ENCODE peak calls at places on chromosomes 5 and 9, in eight cellular contexts. One of them, this sample, is unnamed.

GRCh38 chr5:111741270-111741669 is 15.7 kb downstream of the NREP start:
- DNase-seq in SK-N-MC: no peak
- DNase-seq in CD4-positive, alpha-beta T cell: no peak
- DNase-seq in SK-N-SH: no peak
- DNase-seq in heart right ventricle: no peak
- DNase-seq in fibroblast of lung: peak; percentile 44
- DNase-seq in left lung: no peak
- DNase-seq in tibial artery: no peak
- DNase-seq in this sample: no peak

GRCh38 chr5:155125696-155126095 is 112.1 kb downstream of the KIF4B start:
- DNase-seq in CD4-positive, alpha-beta T cell: no peak
- DNase-seq in left lung: no peak
- DNase-seq in SK-N-MC: no peak
- DNase-seq in heart right ventricle: no peak
- DNase-seq in tibial artery: no peak
- DNase-seq in fibroblast of lung: no peak
- DNase-seq in SK-N-SH: no peak
- DNase-seq in this sample: no peak

GRCh38 chr9:107484117-107484723 is 5.3 kb downstream of the KLF4 start:
- DNase-seq in CD4-positive, alpha-beta T cell: no peak
- DNase-seq in fibroblast of lung: peak; percentile 93
- DNase-seq in SK-N-SH: peak; percentile 52
- DNase-seq in left lung: no peak
- DNase-seq in tibial artery: peak; percentile 35
- DNase-seq in heart right ventricle: peak; percentile 55
- DNase-seq in SK-N-MC: no peak
- DNase-seq in this sample: no peak

GRCh38 chr5:77486344-77486962 is 5.7 kb downstream of the WDR41 start:
- DNase-seq in heart right ventricle: no peak
- DNase-seq in CD4-positive, alpha-beta T cell: no peak
- DNase-seq in left lung: no peak
- DNase-seq in SK-N-SH: no peak
- DNase-seq in tibial artery: no peak
- DNase-seq in fibroblast of lung: peak; percentile 80
- DNase-seq in SK-N-MC: no peak
- DNase-seq in this sample: no peak

GRCh38 chr9:106717686-106718085 is 145.3 kb upstream of the ZNF462 start:
- DNase-seq in SK-N-SH: no peak
- DNase-seq in heart right ventricle: no peak
- DNase-seq in CD4-positive, alpha-beta T cell: no peak
- DNase-seq in fibroblast of lung: peak; percentile 84
- DNase-seq in SK-N-MC: no peak
- DNase-seq in tibial artery: no peak
- DNase-seq in left lung: peak; percentile 32
- DNase-seq in this sample: no peak

GRCh38 chr5:137613554-137614265 is 114.6 kb upstream of the SPOCK1 start:
- DNase-seq in CD4-positive, alpha-beta T cell: no peak
- DNase-seq in SK-N-MC: no peak
- DNase-seq in fibroblast of lung: no peak
- DNase-seq in left lung: no peak
- DNase-seq in heart right ventricle: no peak
- DNase-seq in tibial artery: no peak
- DNase-seq in SK-N-SH: no peak
- DNase-seq in this sample: no peak

GRCh38 chr5:157464518-157465171 is 4.6 kb downstream of the NIPAL4 start:
- DNase-seq in SK-N-MC: no peak
- DNase-seq in CD4-positive, alpha-beta T cell: peak; percentile 28
- DNase-seq in fibroblast of lung: peak; percentile 89
- DNase-seq in heart right ventricle: no peak
- DNase-seq in tibial artery: peak; percentile 71
- DNase-seq in SK-N-SH: no peak
- DNase-seq in left lung: peak; percentile 57
- DNase-seq in this sample: peak; percentile 77

GRCh38 chr9:87184956-87185642 is 237.8 kb upstream of the GAS1 start:
- DNase-seq in left lung: no peak
- DNase-seq in fibroblast of lung: no peak
- DNase-seq in SK-N-MC: no peak
- DNase-seq in heart right ventricle: no peak
- DNase-seq in CD4-positive, alpha-beta T cell: no peak
- DNase-seq in tibial artery: no peak
- DNase-seq in SK-N-SH: no peak
- DNase-seq in this sample: no peak

GRCh38 chr5:131107128-131107527 is 57.9 kb downstream of the HINT1 start:
- DNase-seq in SK-N-MC: no peak
- DNase-seq in SK-N-SH: no peak
- DNase-seq in heart right ventricle: no peak
- DNase-seq in tibial artery: no peak
- DNase-seq in CD4-positive, alpha-beta T cell: no peak
- DNase-seq in fibroblast of lung: no peak
- DNase-seq in left lung: no peak
- DNase-seq in this sample: no peak

DNA sequence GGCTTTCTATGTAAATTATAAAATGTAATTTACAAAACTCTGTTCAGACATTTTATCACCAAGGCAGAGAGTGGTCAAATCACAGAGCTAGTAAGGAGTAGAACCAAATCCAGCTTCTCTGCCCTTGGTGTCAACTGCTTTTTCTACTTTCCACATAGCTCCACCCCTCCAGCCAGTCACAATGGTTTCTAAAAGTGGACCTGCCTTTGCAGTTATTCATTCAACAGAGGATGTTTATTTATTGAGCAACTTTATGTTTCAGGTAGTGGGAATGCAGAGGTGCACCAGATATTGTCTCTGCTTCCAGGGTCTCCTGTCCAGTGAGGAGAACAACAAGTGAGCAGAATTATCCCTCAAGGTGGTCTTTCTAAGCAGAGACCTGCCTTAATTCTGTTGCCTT is 17.4 kb upstream of the PDCD1LG2 start:
- DNase-seq in heart right ventricle: no peak
- DNase-seq in tibial artery: no peak
- DNase-seq in CD4-positive, alpha-beta T cell: no peak
- DNase-seq in SK-N-MC: no peak
- DNase-seq in SK-N-SH: no peak
- DNase-seq in fibroblast of lung: no peak
- DNase-seq in left lung: no peak
- DNase-seq in this sample: no peak
- H3K9me3 ChIP-seq in heart right ventricle: peaks cover 6% of the 10 kb centered on the region
- H3K9me3 ChIP-seq in tibial artery: no peaks in the 10 kb centered on the region
- H3K9me3 ChIP-seq in CD4-positive, alpha-beta T cell: no peaks in the 10 kb centered on the region
- H3K9me3 ChIP-seq in SK-N-MC: no peaks in the 10 kb centered on the region
- H3K9me3 ChIP-seq in SK-N-SH: no peaks in the 10 kb centered on the region
- H3K9me3 ChIP-seq in fibroblast of lung: no peaks in the 10 kb centered on the region
- H3K9me3 ChIP-seq in left lung: no peaks in the 10 kb centered on the region
- H3K9me3 ChIP-seq in this sample: no peaks in the 10 kb centered on the region

DNA sequence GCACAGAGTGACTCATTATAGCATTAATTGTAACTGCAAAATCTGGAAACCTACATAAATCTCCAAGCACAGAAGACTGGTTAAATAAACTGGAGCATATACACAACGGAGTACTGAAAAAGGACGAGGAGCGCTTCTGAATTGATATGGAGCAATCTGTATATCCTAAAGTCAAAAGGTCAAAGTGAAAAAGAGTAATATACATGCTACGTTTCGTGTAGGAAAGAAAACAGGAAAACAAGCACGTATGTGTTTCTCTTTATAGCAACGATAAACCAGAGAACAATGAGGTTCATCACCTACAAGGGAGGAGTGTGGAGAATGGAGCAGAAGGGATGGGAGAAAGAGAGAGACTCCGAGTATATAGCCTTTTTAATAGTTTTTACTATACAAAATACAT is 8.0 kb downstream of the ZFP62 start:
- DNase-seq in CD4-positive, alpha-beta T cell: no peak
- DNase-seq in SK-N-MC: no peak
- DNase-seq in SK-N-SH: no peak
- DNase-seq in tibial artery: no peak
- DNase-seq in left lung: no peak
- DNase-seq in heart right ventricle: no peak
- DNase-seq in fibroblast of lung: no peak
- DNase-seq in this sample: no peak
- H3K9me3 ChIP-seq in CD4-positive, alpha-beta T cell: peaks cover 19% of the 10 kb centered on the region
- H3K9me3 ChIP-seq in SK-N-MC: peaks cover 40% of the 10 kb centered on the region
- H3K9me3 ChIP-seq in SK-N-SH: peaks cover 13% of the 10 kb centered on the region
- H3K9me3 ChIP-seq in tibial artery: peaks cover 39% of the 10 kb centered on the region
- H3K9me3 ChIP-seq in left lung: no peaks in the 10 kb centered on the region
- H3K9me3 ChIP-seq in heart right ventricle: peaks cover 19% of the 10 kb centered on the region
- H3K9me3 ChIP-seq in fibroblast of lung: peaks cover 13% of the 10 kb centered on the region
- H3K9me3 ChIP-seq in this sample: no peaks in the 10 kb centered on the region

DNA sequence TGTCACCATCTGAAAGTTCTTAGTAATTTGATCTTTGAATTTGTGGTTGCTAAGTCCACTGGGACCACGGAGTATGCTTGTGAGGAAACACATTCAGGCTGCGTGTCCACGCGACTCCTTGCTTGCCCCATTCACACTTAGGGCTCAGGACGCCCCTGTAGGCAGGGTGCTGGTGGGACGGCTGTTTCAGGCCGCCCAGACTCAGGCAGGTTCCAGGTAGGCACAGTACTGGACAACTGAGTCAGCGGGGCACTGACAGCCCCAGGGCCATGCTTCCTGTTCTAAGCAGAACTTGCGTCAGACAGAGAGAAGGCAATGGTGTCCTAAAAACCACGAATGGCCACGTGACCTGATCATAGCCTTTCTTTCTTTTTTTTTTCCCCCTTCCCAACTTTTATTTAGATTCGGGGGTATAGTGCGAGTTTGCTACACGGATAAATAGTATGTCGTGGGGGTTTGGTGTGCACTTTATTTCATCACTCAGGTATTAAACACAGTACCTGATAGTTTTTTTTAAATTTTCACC is 7.7 kb upstream of the RASGEF1C start:
- DNase-seq in left lung: no peak
- DNase-seq in SK-N-MC: no peak
- DNase-seq in CD4-positive, alpha-beta T cell: no peak
- DNase-seq in fibroblast of lung: no peak
- DNase-seq in tibial artery: no peak
- DNase-seq in heart right ventricle: no peak
- DNase-seq in SK-N-SH: no peak
- DNase-seq in this sample: peak; percentile 5
- H3K9me3 ChIP-seq in left lung: no peaks in the 10 kb centered on the region
- H3K9me3 ChIP-seq in SK-N-MC: no peaks in the 10 kb centered on the region
- H3K9me3 ChIP-seq in CD4-positive, alpha-beta T cell: peaks cover 48% of the 10 kb centered on the region
- H3K9me3 ChIP-seq in fibroblast of lung: peaks cover 3% of the 10 kb centered on the region
- H3K9me3 ChIP-seq in tibial artery: peaks cover 75% of the 10 kb centered on the region
- H3K9me3 ChIP-seq in heart right ventricle: peaks cover 71% of the 10 kb centered on the region
- H3K9me3 ChIP-seq in SK-N-SH: no peaks in the 10 kb centered on the region
- H3K9me3 ChIP-seq in this sample: no peaks in the 10 kb centered on the region

GRCh38 chr9:123551636-123552203 is 195.7 kb downstream of the CRB2 start:
- DNase-seq in CD4-positive, alpha-beta T cell: no peak
- DNase-seq in tibial artery: no peak
- DNase-seq in SK-N-SH: no peak
- DNase-seq in SK-N-MC: no peak
- DNase-seq in fibroblast of lung: no peak
- DNase-seq in heart right ventricle: no peak
- DNase-seq in left lung: no peak
- DNase-seq in this sample: no peak

GRCh38 chr9:123552530-123552929 is 196.5 kb downstream of the CRB2 start:
- DNase-seq in fibroblast of lung: no peak
- DNase-seq in left lung: no peak
- DNase-seq in SK-N-SH: no peak
- DNase-seq in CD4-positive, alpha-beta T cell: no peak
- DNase-seq in heart right ventricle: no peak
- DNase-seq in tibial artery: no peak
- DNase-seq in SK-N-MC: no peak
- DNase-seq in this sample: no peak

GRCh38 chr9:123561055-123561454 is 205.1 kb downstream of the CRB2 start:
- DNase-seq in SK-N-MC: no peak
- DNase-seq in fibroblast of lung: no peak
- DNase-seq in tibial artery: no peak
- DNase-seq in heart right ventricle: no peak
- DNase-seq in CD4-positive, alpha-beta T cell: no peak
- DNase-seq in SK-N-SH: no peak
- DNase-seq in left lung: no peak
- DNase-seq in this sample: no peak

GRCh38 chr9:123555612-123556011 is 199.6 kb downstream of the CRB2 start:
- DNase-seq in fibroblast of lung: no peak
- DNase-seq in SK-N-SH: no peak
- DNase-seq in CD4-positive, alpha-beta T cell: no peak
- DNase-seq in left lung: no peak
- DNase-seq in tibial artery: peak; percentile 50
- DNase-seq in heart right ventricle: no peak
- DNase-seq in SK-N-MC: no peak
- DNase-seq in this sample: no peak

GRCh38 chr9:123556464-123557435 is 200.8 kb downstream of the CRB2 start:
- DNase-seq in fibroblast of lung: no peak
- DNase-seq in heart right ventricle: no peak
- DNase-seq in SK-N-MC: no peak
- DNase-seq in CD4-positive, alpha-beta T cell: no peak
- DNase-seq in SK-N-SH: no peak
- DNase-seq in left lung: no peak
- DNase-seq in tibial artery: no peak
- DNase-seq in this sample: no peak
- H3K9me3 ChIP-seq in fibroblast of lung: no peaks in the 10 kb centered on the region
- H3K9me3 ChIP-seq in heart right ventricle: no peaks in the 10 kb centered on the region
- H3K9me3 ChIP-seq in SK-N-MC: no peaks in the 10 kb centered on the region
- H3K9me3 ChIP-seq in CD4-positive, alpha-beta T cell: no peaks in the 10 kb centered on the region
- H3K9me3 ChIP-seq in SK-N-SH: no peaks in the 10 kb centered on the region
- H3K9me3 ChIP-seq in left lung: no peaks in the 10 kb centered on the region
- H3K9me3 ChIP-seq in tibial artery: no peaks in the 10 kb centered on the region
- H3K9me3 ChIP-seq in this sample: no peaks in the 10 kb centered on the region

GRCh38 chr5:148820778-148821395 is 5.5 kb upstream of the ADRB2 start:
- DNase-seq in CD4-positive, alpha-beta T cell: no peak
- DNase-seq in SK-N-SH: no peak
- DNase-seq in left lung: no peak
- DNase-seq in heart right ventricle: no peak
- DNase-seq in SK-N-MC: no peak
- DNase-seq in fibroblast of lung: peak; percentile 65
- DNase-seq in tibial artery: no peak
- DNase-seq in this sample: no peak

GRCh38 chr5:148815578-148815977 is 10.8 kb upstream of the ADRB2 start:
- DNase-seq in left lung: no peak
- DNase-seq in SK-N-MC: no peak
- DNase-seq in SK-N-SH: peak; percentile 22
- DNase-seq in tibial artery: no peak
- DNase-seq in fibroblast of lung: no peak
- DNase-seq in CD4-positive, alpha-beta T cell: no peak
- DNase-seq in heart right ventricle: no peak
- DNase-seq in this sample: no peak

GRCh38 chr5:148816822-148817221 is 9.6 kb upstream of the ADRB2 start:
- DNase-seq in SK-N-SH: no peak
- DNase-seq in SK-N-MC: no peak
- DNase-seq in fibroblast of lung: no peak
- DNase-seq in tibial artery: no peak
- DNase-seq in heart right ventricle: no peak
- DNase-seq in left lung: no peak
- DNase-seq in CD4-positive, alpha-beta T cell: no peak
- DNase-seq in this sample: no peak

GRCh38 chr5:148817606-148818005 is 8.8 kb upstream of the ADRB2 start:
- DNase-seq in heart right ventricle: no peak
- DNase-seq in CD4-positive, alpha-beta T cell: no peak
- DNase-seq in tibial artery: no peak
- DNase-seq in SK-N-MC: no peak
- DNase-seq in SK-N-SH: no peak
- DNase-seq in left lung: no peak
- DNase-seq in fibroblast of lung: no peak
- DNase-seq in this sample: no peak

DNA sequence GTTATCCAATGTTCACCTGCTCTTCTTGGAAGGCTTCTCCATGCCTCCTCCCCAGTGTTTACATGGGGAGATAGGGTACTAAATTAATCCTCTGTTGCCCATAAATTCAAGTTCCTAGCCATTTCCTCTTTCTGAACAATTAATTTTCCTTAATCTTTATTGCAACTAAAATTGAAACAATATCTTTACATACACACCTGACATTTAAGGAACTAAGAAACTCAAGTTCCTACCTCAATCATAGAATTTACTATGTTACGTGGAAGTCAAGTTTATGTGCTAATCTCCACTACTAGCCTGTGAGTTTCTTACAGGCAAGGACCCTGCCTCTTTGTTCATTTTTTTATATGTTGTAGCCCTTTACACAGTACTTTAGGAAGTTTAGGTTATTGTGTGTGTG is 10.1 kb upstream of the ADRB2 start:
- DNase-seq in CD4-positive, alpha-beta T cell: no peak
- DNase-seq in tibial artery: no peak
- DNase-seq in SK-N-MC: no peak
- DNase-seq in left lung: no peak
- DNase-seq in SK-N-SH: no peak
- DNase-seq in fibroblast of lung: no peak
- DNase-seq in heart right ventricle: no peak
- DNase-seq in this sample: no peak
- H3K9me3 ChIP-seq in CD4-positive, alpha-beta T cell: no peaks in the 10 kb centered on the region
- H3K9me3 ChIP-seq in tibial artery: no peaks in the 10 kb centered on the region
- H3K9me3 ChIP-seq in SK-N-MC: no peaks in the 10 kb centered on the region
- H3K9me3 ChIP-seq in left lung: no peaks in the 10 kb centered on the region
- H3K9me3 ChIP-seq in SK-N-SH: no peaks in the 10 kb centered on the region
- H3K9me3 ChIP-seq in fibroblast of lung: no peaks in the 10 kb centered on the region
- H3K9me3 ChIP-seq in heart right ventricle: no peaks in the 10 kb centered on the region
- H3K9me3 ChIP-seq in this sample: no peaks in the 10 kb centered on the region

This sample was measured in right atrium auricular region.